ENCODE peak calls at places on chromosomes 16 and 17, in seven cellular contexts. G is IMR-90, I is tibial nerve, Z is K562, C is esophagus squamous epithelium, Y is heart left ventricle, T is sigmoid colon. H is an unnamed sample.

GRCh38 chr16:66346221-66346620 is 20.3 kb upstream of the CDH5 start:
- DNase-seq in G (no peak), I (no peak), Z (no peak), C (no peak), Y (no peak), T (no peak), H (no peak)

GRCh38 chr16:84084570-84085270 is 32.0 kb downstream of the MBTPS1 start:
- DNase-seq in G (peak; percentile 65), I (peak; percentile 47), Z (peak; percentile 85), C (no peak), Y (peak; percentile 68), T (peak; percentile 70), H (no peak)

GRCh38 chr17:32396343-32396742 is 46.4 kb downstream of the ZNF207 start:
- DNase-seq in G (no peak), I (no peak), Z (no peak), C (no peak), Y (no peak), T (no peak), H (no peak)

GRCh38 chr17:32449963-32450362 is 5.7 kb downstream of the PSMD11 start:
- DNase-seq in G (no peak), I (no peak), Z (no peak), C (no peak), Y (no peak), T (no peak), H (no peak)

GRCh38 chr17:78499715-78500540 is 77.3 kb downstream of the DNAH17 start:
- DNase-seq in G (no peak), I (no peak), Z (no peak), C (no peak), Y (no peak), T (no peak), H (no peak)

GRCh38 chr17:50473901-50474300 is 4.8 kb upstream of the RSAD1 start:
- DNase-seq in G (no peak), I (no peak), Z (no peak), C (no peak), Y (no peak), T (no peak), H (no peak)

GRCh38 chr16:9225527-9226316 is 134.3 kb downstream of the HAPSTR1 start:
- DNase-seq in G (no peak), I (no peak), Z (peak; percentile 33), C (no peak), Y (no peak), T (peak; percentile 30), H (no peak)

GRCh38 chr16:83554096-83554495 is 253.7 kb upstream of the HSBP1 start:
- DNase-seq in G (no peak), I (no peak), Z (no peak), C (no peak), Y (no peak), T (no peak), H (no peak)

GRCh38 chr16:6066601-6067000 is 969.0 kb upstream of the EEF2KMT start:
- DNase-seq in G (no peak), I (no peak), Z (no peak), C (no peak), Y (no peak), T (no peak), H (no peak)

DNA sequence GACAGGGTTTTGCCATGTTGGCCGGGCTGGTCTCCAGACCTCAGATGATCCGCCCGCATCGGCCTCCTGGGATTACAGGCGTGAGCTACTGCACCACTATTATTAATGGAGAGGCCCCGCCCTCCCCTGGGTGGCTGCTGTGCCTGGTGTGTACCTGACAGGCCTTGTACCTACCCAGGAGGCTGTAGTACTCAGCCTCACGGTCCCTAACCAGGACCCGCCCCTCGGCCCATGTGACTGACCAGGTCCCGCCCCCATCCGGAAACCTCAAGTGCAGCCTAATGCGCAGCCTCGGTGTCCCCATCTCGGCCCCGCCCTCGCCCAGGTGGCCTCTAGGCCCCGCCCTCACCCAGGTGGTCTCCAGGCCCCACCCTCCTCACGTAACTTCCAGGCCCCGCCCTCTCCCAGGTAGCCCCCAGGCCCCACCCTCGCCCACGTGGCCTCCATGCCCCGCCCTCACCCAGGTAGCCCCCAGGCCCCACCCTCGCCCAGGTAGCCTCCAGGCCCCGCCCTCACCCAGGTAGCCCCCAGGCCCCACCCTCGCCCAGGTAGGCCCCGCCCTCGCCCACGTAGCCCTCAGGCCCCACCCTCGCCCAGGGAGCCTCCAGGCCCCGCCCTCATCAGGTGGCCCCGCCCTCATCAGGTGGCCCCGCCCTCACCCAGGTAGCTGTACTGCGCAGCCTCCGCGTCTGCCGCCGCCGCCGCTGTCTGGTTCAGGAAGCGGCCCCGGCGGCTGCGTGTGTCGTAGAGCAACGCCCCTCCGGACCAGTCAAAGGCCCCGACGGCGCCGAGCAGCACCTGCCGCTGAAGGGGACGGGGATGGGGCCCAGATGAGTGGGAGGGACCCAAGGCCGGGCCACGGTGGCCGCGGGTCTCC is 31.0 kb downstream of the HASPIN start:
- DNase-seq in G (no peak), I (no peak), Z (peak; percentile 82), C (no peak), Y (no peak), T (no peak), H (peak; percentile 92)
- TF ChIP-seq POLR2A in G (no peak), I (no peak), Z (peak; percentile 64), C (peak; percentile 66), Y (no peak), T (no peak), H (no peak)

GRCh38 chr17:20922128-20922670 is 120.6 kb downstream of the USP22 start:
- DNase-seq in G (peak; percentile 52), I (no peak), Z (peak; percentile 60), C (no peak), Y (peak; percentile 65), T (no peak), H (no peak)
- H3K27ac ChIP-seq in G (peak overlapping the region; percentile 88), I (no peak overlapping the region), Z (peak overlapping the region; percentile 62), C (peak overlapping the region; percentile 59), Y (peak overlapping the region; percentile 62), T (peak overlapping the region; percentile 20), H (peak overlapping the region; percentile 68)

GRCh38 chr17:34451313-34451712 is 88.3 kb upstream of the CCL1 start:
- DNase-seq in G (peak; percentile 2), I (no peak), Z (no peak), C (no peak), Y (no peak), T (no peak), H (no peak)

GRCh38 chr17:34445145-34445544 is 82.1 kb upstream of the CCL1 start:
- DNase-seq in G (no peak), I (no peak), Z (no peak), C (no peak), Y (no peak), T (no peak), H (no peak)

GRCh38 chr17:34442387-34443111 is 79.5 kb upstream of the CCL1 start:
- DNase-seq in G (no peak), I (no peak), Z (no peak), C (no peak), Y (peak; percentile 69), T (no peak), H (no peak)

GRCh38 chr17:34443832-34444469 is 80.9 kb upstream of the CCL1 start:
- DNase-seq in G (no peak), I (no peak), Z (peak; percentile 31), C (no peak), Y (peak; percentile 44), T (no peak), H (no peak)

GRCh38 chr17:34447406-34447805 is 84.4 kb upstream of the CCL1 start:
- DNase-seq in G (no peak), I (no peak), Z (no peak), C (no peak), Y (no peak), T (no peak), H (no peak)
- TF ChIP-seq POLR2A in G (no peak), I (no peak), Z (no peak), C (no peak), Y (no peak), T (no peak), H (no peak)

GRCh38 chr17:61235821-61236197 is 163.8 kb upstream of the TBX2 start:
- DNase-seq in G (peak; percentile 84), I (no peak), Z (no peak), C (no peak), Y (no peak), T (no peak), H (no peak)
- H3K27ac ChIP-seq in G (peak overlapping the region; percentile 88), I (peak overlapping the region; percentile 72), Z (no peak overlapping the region), C (peak overlapping the region; percentile 57), Y (no peak overlapping the region), T (peak overlapping the region; percentile 54), H (no peak overlapping the region)

GRCh38 chr17:44198721-44199552 is 747 bp downstream of the ATXN7L3 start:
- DNase-seq in G (peak; percentile 28), I (no peak), Z (peak; percentile 69), C (no peak), Y (peak; percentile 66), T (peak; percentile 81), H (no peak)

GRCh38 chr17:44199553-44200477 is at the start of gene ATXN7L3:
- DNase-seq in G (peak; percentile 97), I (peak; percentile 98), Z (peak; percentile 99), C (peak; percentile 97), Y (peak; percentile 99), T (peak; percentile 100), H (peak; percentile 99)

GRCh38 chr17:44200478-44201155 is 933 bp upstream of the ATXN7L3 start:
- DNase-seq in G (no peak), I (no peak), Z (peak; percentile 42), C (no peak), Y (no peak), T (no peak), H (no peak)

GRCh38 chr17:44197107-44197506 is 2.6 kb downstream of the ATXN7L3 start:
- DNase-seq in G (no peak), I (no peak), Z (no peak), C (no peak), Y (peak; percentile 29), T (no peak), H (no peak)

DNA sequence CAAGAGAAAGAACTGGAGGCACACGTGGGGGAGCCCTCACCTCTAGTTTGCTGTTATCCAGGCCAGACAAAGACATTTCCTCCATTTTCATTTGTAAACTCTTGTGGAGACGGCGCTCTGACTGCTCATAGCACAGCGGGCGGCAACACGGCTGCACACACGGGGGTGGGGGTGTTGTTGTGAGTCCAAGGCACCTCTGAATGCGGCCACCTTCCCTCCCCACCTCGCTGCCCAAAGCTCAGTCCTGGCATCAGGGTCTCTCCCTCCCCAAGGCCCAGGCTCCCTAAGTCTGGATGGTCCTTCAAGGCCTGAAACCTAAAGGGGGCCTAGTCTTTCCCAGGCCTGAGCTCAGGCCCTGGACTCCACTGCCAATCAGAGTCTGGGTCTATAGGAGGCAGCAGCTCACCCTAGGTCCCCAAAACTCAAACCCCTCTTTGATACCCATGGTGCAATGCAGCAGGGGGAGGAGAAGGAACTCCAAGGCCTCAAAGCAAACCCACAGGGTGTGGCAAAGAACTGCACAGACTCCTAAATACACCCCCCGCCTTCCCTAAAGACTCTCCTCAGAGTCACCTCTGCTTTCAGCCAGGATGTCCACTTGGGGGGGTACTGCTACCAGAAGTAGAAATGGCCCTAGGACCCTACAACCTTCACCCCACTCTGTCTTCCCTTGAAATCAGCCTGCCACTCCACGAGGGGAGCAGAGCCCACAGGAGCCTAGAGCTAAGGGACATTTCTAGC is 1.5 kb downstream of the ATXN7L3 start:
- DNase-seq in G (peak; percentile 41), I (peak; percentile 51), Z (peak; percentile 89), C (no peak), Y (peak; percentile 34), T (no peak), H (peak; percentile 64)
- TF ChIP-seq POLR2A in G (no peak), I (peak; percentile 38), Z (peak; percentile 49), C (peak; percentile 47), Y (no peak), T (no peak), H (no peak)

H was measured in suprapubic skin.